ENCODE peak calls at places on chromosomes 2 and 18, in four cellular contexts. One of them, this sample, is unnamed.

GRCh38 chr2:179744341-179744740 is 117.1 kb downstream of the ZNF385B start:
- DNase-seq in cardiac muscle cell: no peak
- DNase-seq in AG10803: no peak
- DNase-seq in HCT116: no peak
- DNase-seq in this sample: no peak

GRCh38 chr2:239876241-239876947 is 148.7 kb downstream of the NDUFA10 start:
- DNase-seq in HCT116: no peak
- DNase-seq in cardiac muscle cell: no peak
- DNase-seq in AG10803: no peak
- DNase-seq in this sample: no peak

GRCh38 chr2:38296381-38296780 is 80.7 kb downstream of the ATL2 start:
- DNase-seq in cardiac muscle cell: no peak
- DNase-seq in HCT116: no peak
- DNase-seq in AG10803: no peak
- DNase-seq in this sample: no peak

GRCh38 chr2:69603146-69603743 is 40.3 kb downstream of the AAK1 start:
- DNase-seq in cardiac muscle cell: no peak
- DNase-seq in HCT116: no peak
- DNase-seq in AG10803: no peak
- DNase-seq in this sample: no peak

GRCh38 chr2:81767173-81767720 is 1462.7 kb upstream of the LRRTM1 start:
- DNase-seq in HCT116: no peak
- DNase-seq in cardiac muscle cell: no peak
- DNase-seq in AG10803: peak; percentile 53
- DNase-seq in this sample: no peak

GRCh38 chr2:99141110-99142108 is at the start of gene C2orf15:
- DNase-seq in AG10803: peak; percentile 58
- DNase-seq in cardiac muscle cell: peak; percentile 97
- DNase-seq in HCT116: peak; percentile 87
- DNase-seq in this sample: peak; percentile 77

GRCh38 chr2:224333631-224334030 is 68.3 kb downstream of the FAM124B start:
- DNase-seq in cardiac muscle cell: no peak
- DNase-seq in AG10803: peak; percentile 35
- DNase-seq in HCT116: no peak
- DNase-seq in this sample: peak; percentile 7

GRCh38 chr2:129904532-129905446 is 74.7 kb upstream of the RAB6C start:
- DNase-seq in HCT116: no peak
- DNase-seq in cardiac muscle cell: no peak
- DNase-seq in AG10803: no peak
- DNase-seq in this sample: no peak

GRCh38 chr2:96320326-96321229 is 4.5 kb upstream of the ITPRIPL1 start:
- DNase-seq in HCT116: no peak
- DNase-seq in AG10803: no peak
- DNase-seq in cardiac muscle cell: no peak
- DNase-seq in this sample: no peak

GRCh38 chr2:133240505-133241230 is 327.6 kb downstream of the NCKAP5 start:
- DNase-seq in cardiac muscle cell: no peak
- DNase-seq in AG10803: peak; percentile 32
- DNase-seq in HCT116: no peak
- DNase-seq in this sample: no peak

GRCh38 chr2:23599691-23600090 is 214.7 kb downstream of the KLHL29 start:
- DNase-seq in AG10803: no peak
- DNase-seq in HCT116: no peak
- DNase-seq in cardiac muscle cell: no peak
- DNase-seq in this sample: no peak

GRCh38 chr2:162795312-162795711 is 43.3 kb downstream of the KCNH7 start:
- DNase-seq in cardiac muscle cell: no peak
- DNase-seq in HCT116: no peak
- DNase-seq in AG10803: no peak
- DNase-seq in this sample: no peak

GRCh38 chr2:59677095-59677609 is 876.3 kb downstream of the BCL11A start:
- DNase-seq in cardiac muscle cell: no peak
- DNase-seq in HCT116: no peak
- DNase-seq in AG10803: no peak
- DNase-seq in this sample: no peak

DNA sequence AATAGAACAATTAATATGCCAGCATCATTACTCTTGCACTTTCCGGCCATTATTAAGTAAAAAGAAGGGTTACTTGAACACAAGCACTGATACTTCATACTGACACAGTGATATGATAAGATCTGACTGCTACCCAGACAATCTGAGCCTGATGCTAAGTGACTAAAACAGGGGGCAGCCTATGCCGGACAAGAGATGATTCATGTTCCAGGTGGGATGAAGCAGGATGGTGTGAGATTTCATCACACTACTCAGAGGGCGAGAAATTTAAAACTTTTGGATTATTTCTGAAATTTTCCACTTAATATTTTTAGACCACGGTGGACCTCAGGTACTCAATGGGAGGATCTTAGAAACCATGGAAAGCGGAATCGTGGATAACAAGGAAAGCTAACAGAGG is 61.7 kb downstream of the LIPG start:
- DNase-seq in HCT116: no peak
- DNase-seq in cardiac muscle cell: no peak
- DNase-seq in AG10803: no peak
- DNase-seq in this sample: no peak
- H3K4me3 ChIP-seq in HCT116: no peak overlapping the region
- H3K4me3 ChIP-seq in cardiac muscle cell: no peak overlapping the region
- H3K4me3 ChIP-seq in AG10803: no peak overlapping the region
- H3K4me3 ChIP-seq in this sample: no peak overlapping the region

GRCh38 chr2:222919841-222920609 is 59.2 kb downstream of the ACSL3 start:
- DNase-seq in HCT116: no peak
- DNase-seq in AG10803: peak; percentile 89
- DNase-seq in cardiac muscle cell: no peak
- DNase-seq in this sample: peak; percentile 87
- H3K4me3 ChIP-seq in HCT116: no peak overlapping the region
- H3K4me3 ChIP-seq in AG10803: no peak overlapping the region
- H3K4me3 ChIP-seq in cardiac muscle cell: no peak overlapping the region
- H3K4me3 ChIP-seq in this sample: no peak overlapping the region

GRCh38 chr18:11148655-11149440 is 521 bp downstream of the PIEZO2 start:
- DNase-seq in HCT116: no peak
- DNase-seq in AG10803: no peak
- DNase-seq in cardiac muscle cell: no peak
- DNase-seq in this sample: peak; percentile 17

GRCh38 chr18:11146238-11146946 is 3.0 kb downstream of the PIEZO2 start:
- DNase-seq in HCT116: no peak
- DNase-seq in AG10803: no peak
- DNase-seq in cardiac muscle cell: no peak
- DNase-seq in this sample: no peak

GRCh38 chr18:11146947-11147345 is 2.4 kb downstream of the PIEZO2 start:
- DNase-seq in HCT116: no peak
- DNase-seq in AG10803: no peak
- DNase-seq in cardiac muscle cell: no peak
- DNase-seq in this sample: no peak

GRCh38 chr18:11147962-11148654 is 1.3 kb downstream of the PIEZO2 start:
- DNase-seq in cardiac muscle cell: no peak
- DNase-seq in AG10803: no peak
- DNase-seq in HCT116: no peak
- DNase-seq in this sample: peak; percentile 20

GRCh38 chr18:11147371-11147860 is 2.0 kb downstream of the PIEZO2 start:
- DNase-seq in AG10803: no peak
- DNase-seq in cardiac muscle cell: no peak
- DNase-seq in HCT116: no peak
- DNase-seq in this sample: peak; percentile 18
- H3K4me3 ChIP-seq in AG10803: no peak overlapping the region
- H3K4me3 ChIP-seq in cardiac muscle cell: no peak overlapping the region
- H3K4me3 ChIP-seq in HCT116: no peak overlapping the region
- H3K4me3 ChIP-seq in this sample: peak overlapping the region; percentile 71

GRCh38 chr2:160271166-160272086 is 71.4 kb upstream of the ITGB6 start:
- DNase-seq in HCT116: no peak
- DNase-seq in cardiac muscle cell: peak; percentile 90
- DNase-seq in AG10803: no peak
- DNase-seq in this sample: peak; percentile 40
- H3K4me3 ChIP-seq in HCT116: no peak overlapping the region
- H3K4me3 ChIP-seq in cardiac muscle cell: peak overlapping the region; percentile 16
- H3K4me3 ChIP-seq in AG10803: no peak overlapping the region
- H3K4me3 ChIP-seq in this sample: peak overlapping the region; percentile 53

DNA sequence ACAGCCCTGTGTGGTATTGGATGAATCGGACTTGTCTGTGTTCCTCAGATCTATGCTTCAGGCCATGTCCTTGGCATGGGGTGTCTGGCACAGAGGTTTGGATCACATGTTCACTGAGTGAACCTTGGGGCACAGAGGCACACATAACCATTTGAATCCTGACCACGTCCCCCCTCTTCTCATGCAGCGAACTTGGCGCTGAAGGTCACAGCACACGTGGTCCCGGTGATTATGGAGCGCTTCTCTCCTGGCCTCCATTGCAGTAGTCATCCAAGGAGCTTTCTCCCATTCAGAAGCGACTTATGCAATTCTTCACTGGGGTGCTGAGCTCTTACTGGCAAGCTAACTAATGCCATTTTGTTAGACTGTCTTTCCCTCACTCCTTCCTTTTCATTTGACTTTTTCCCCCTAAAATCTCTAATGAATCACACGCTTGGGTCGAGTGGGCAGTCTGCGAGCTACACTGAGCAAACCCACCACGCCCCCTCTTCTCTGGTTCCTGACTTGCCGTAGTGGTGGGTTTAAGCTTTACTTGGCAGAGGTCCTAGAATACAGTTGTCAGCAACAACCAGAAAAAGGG is 59.4 kb downstream of the KCNG2 start:
- DNase-seq in AG10803: peak; percentile 24
- DNase-seq in cardiac muscle cell: peak; percentile 1
- DNase-seq in HCT116: no peak
- DNase-seq in this sample: peak; percentile 48
- H3K4me3 ChIP-seq in AG10803: no peak overlapping the region
- H3K4me3 ChIP-seq in cardiac muscle cell: no peak overlapping the region
- H3K4me3 ChIP-seq in HCT116: no peak overlapping the region
- H3K4me3 ChIP-seq in this sample: peak overlapping the region; percentile 4